ENCODE peak calls at places on chromosomes 3 and 15, in five cellular contexts. Q is IMR-90, O is A549, V is K562, L is HepG2. X is an unnamed sample.

GRCh38 chr3:60216462-60216861 is 1034.8 kb downstream of the FHIT start:
- DNase-seq in V (no peak), Q (no peak), L (no peak), O (no peak), X (no peak)

GRCh38 chr15:92643849-92644815 is 11.4 kb downstream of the FAM174B start:
- DNase-seq in L (no peak), O (no peak), V (no peak), Q (no peak), X (no peak)

GRCh38 chr15:67652586-67652985 is 110.1 kb downstream of the MAP2K5 start:
- DNase-seq in L (no peak), Q (no peak), O (no peak), V (no peak), X (no peak)

GRCh38 chr15:83010709-83011270 is 649 bp downstream of the C15orf40 start:
- DNase-seq in O (peak; percentile 94), Q (peak; percentile 78), L (peak; percentile 62), V (peak; percentile 64), X (peak; percentile 87)

GRCh38 chr3:169526246-169526645 is 137.3 kb downstream of the MECOM start:
- DNase-seq in V (no peak), Q (peak; percentile 1), L (no peak), O (no peak), X (no peak)

GRCh38 chr3:111610189-111610588 is 15.0 kb upstream of the ZBED2 start:
- DNase-seq in O (no peak), V (no peak), L (no peak), Q (no peak), X (no peak)

GRCh38 chr3:19149388-19149787 is 1.1 kb downstream of the KCNH8 start:
- DNase-seq in L (no peak), Q (no peak), O (no peak), V (no peak), X (no peak)

GRCh38 chr3:43161684-43162512 is 56.0 kb upstream of the POMGNT2 start:
- DNase-seq in O (no peak), V (no peak), Q (peak; percentile 78), L (peak; percentile 24), X (no peak)

GRCh38 chr15:64636101-64636500 is 139.3 kb downstream of the RBPMS2 start:
- DNase-seq in L (no peak), O (no peak), Q (no peak), V (no peak), X (no peak)

GRCh38 chr3:18302517-18302916 is 122.6 kb downstream of the SATB1 start:
- DNase-seq in L (no peak), O (no peak), V (no peak), Q (peak; percentile 26), X (no peak)

GRCh38 chr3:81299486-81299885 is 462.0 kb downstream of the GBE1 start:
- DNase-seq in L (no peak), Q (no peak), V (no peak), O (no peak), X (no peak)

GRCh38 chr3:23859012-23859743 is 53.4 kb downstream of the UBE2E1 start:
- DNase-seq in L (no peak), O (no peak), V (no peak), Q (peak; percentile 39), X (no peak)

GRCh38 chr15:100472015-100472414 is 56.7 kb downstream of the CERS3 start:
- DNase-seq in O (no peak), V (no peak), L (no peak), Q (no peak), X (no peak)

GRCh38 chr3:187736418-187736871 is 8.8 kb downstream of the BCL6 start:
- DNase-seq in L (no peak), V (no peak), O (no peak), Q (peak; percentile 74), X (no peak)

GRCh38 chr3:128698211-128699011 is 27.6 kb upstream of the RAB7A start:
- DNase-seq in V (no peak), O (peak; percentile 47), Q (no peak), L (no peak), X (no peak)

GRCh38 chr3:14455571-14456317 is 53.3 kb downstream of the SLC6A6 start:
- DNase-seq in L (no peak), Q (no peak), V (no peak), O (no peak), X (no peak)

DNA sequence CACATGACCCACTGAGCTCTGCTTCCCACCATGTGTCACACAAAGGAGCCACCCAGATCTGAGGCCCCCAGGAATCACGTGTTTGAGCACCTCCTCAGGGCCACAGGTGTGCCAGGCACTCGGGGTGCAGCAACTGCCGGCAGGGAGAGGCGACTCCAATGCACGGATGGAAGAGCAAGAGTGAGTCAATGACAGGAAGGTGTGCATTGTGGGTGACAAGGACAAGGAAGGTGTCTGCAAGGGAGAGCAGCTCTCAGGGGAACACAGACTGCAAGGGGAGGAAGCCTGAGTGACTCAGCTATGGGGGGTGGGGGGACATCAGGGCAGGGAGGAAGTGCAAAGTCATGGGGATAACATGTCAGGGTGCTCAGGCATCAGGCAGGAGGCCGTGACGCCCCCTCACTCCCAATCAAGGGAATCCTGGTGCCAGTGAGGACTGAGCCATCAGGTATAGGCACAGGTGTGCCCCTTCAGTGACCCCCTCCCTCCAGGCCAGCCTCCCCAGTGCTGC is 67.4 kb downstream of the NUP210 start:
- DNase-seq in V (peak; percentile 94), Q (peak; percentile 41), L (no peak), O (no peak), X (no peak)
- TF ChIP-seq BHLHE40 in V (peak; percentile 46), Q (no peak), L (no peak), O (no peak), X (no peak)

DNA sequence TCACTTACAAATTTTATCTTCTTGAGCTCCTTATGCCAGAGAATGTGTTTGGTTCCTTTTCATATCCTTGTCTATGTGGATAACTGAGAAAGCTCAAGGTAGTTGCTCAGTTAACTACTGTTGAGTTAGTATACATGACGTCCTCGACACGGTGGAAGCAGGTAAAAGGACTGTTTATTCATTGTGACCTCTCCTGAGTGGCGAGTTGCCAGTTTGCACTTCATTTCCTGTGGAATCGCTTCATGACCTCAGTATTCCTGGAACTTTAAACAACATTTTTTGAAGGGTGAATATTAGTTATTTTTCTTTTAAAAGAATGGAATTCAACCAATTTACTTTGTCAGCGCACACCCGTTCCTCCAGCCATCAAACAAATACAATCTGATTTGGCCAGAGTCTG is 1.2 kb upstream of the TPRG1 start:
- DNase-seq in L (no peak), V (no peak), Q (no peak), O (no peak), X (no peak)
- TF ChIP-seq BHLHE40 in L (no peak), V (no peak), Q (no peak), O (no peak), X (no peak)

GRCh38 chr3:125212509-125213372 is at the start of gene SLC12A8:
- DNase-seq in L (no peak), Q (no peak), O (no peak), V (no peak), X (no peak)
- TF ChIP-seq BHLHE40 in L (no peak), Q (no peak), O (no peak), V (no peak), X (no peak)

DNA sequence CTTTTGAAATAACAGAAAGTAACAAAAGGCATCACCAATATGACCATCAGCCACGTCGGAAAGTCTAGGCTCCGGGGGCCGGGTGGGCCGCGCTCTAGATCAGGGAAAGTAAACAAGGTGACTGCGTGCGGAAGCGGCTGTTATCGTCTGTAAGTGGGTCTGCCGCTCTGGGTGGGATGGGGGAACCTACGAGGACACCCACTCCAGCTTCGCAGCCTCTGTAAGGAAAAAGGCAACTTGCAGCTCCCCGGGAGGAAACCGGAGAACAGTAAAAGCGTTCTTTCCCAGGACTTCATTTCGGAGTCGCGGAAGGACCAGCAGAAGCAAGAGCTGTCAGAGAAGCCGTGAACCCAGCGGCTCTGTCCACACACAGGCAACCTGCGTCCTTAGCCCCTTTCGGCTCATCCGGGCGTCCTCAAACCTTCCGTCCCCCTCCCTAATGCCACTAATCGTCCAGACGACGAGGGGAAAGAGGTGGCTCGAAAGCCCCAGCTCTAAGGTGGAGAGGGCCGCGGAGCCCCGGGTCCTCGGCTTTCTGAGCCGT is 457 bp downstream of the XRN1 start:
- DNase-seq in L (peak; percentile 39), O (peak; percentile 45), V (no peak), Q (peak; percentile 46), X (peak; percentile 38)
- TF ChIP-seq BHLHE40 in L (no peak), O (no peak), V (no peak), Q (no peak), X (no peak)

GRCh38 chr3:79521221-79521848 is 246.5 kb downstream of the ROBO1 start:
- DNase-seq in Q (peak; percentile 32), L (peak; percentile 35), O (peak; percentile 10), V (peak; percentile 7), X (peak; percentile 35)
- TF ChIP-seq BHLHE40 in Q (no peak), L (no peak), O (no peak), V (no peak), X (no peak)

GRCh38 chr3:138872632-138873031 is 37.9 kb upstream of the PIK3CB start:
- DNase-seq in L (no peak), V (no peak), Q (no peak), O (no peak), X (no peak)

GRCh38 chr3:138877246-138877645 is 42.5 kb upstream of the PIK3CB start:
- DNase-seq in V (peak; percentile 37), O (no peak), L (no peak), Q (no peak), X (no peak)

GRCh38 chr3:138874555-138874898 is 39.8 kb upstream of the PIK3CB start:
- DNase-seq in V (no peak), Q (no peak), L (no peak), O (no peak), X (no peak)

GRCh38 chr3:138875096-138875753 is 40.5 kb upstream of the PIK3CB start:
- DNase-seq in Q (no peak), V (no peak), L (no peak), O (no peak), X (no peak)

DNA sequence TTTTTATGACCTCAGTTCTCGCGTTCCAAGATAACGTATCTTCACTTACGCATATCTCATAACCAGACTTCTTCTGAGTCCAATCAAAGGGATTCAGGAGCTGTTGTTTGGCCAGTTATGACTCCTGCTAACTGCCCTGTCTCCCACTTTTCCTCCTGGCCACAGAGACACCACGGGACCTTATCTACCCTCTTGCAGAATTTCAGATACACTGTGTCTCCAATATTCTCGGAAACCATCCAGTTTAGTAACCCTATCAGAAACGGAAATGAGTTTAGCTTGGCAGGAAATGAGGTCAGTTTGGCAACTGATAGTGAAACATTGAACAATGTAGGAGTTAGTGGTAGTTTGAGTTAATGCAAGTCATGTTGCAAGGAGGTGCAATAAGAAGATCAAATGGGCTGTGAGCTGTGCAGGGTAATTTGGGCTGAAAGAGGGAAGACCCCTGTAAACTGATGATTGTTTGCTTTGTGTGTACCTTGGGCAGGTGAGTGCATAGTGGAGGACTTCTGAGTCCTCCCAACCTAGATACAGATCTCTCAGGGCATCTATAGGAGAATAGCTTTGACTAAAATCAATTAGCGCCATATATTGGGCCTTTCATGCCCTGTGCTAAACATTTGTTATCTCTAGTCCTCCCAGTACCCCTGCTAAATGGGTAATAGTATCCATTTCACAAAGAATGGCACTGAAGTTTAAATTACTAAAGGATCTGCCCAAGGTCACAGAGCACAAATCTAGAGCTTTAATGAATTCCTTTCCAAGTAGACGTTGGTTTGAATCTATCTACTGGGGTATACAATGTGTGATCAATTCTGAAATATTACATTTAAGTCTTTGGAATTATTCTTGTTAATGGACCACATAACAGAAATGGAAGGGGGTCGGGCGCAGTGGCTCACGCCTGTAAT is 41.3 kb upstream of the PIK3CB start:
- DNase-seq in Q (no peak), O (no peak), L (no peak), V (peak; percentile 93), X (no peak)
- TF ChIP-seq BHLHE40 in Q (no peak), O (no peak), L (no peak), V (peak; percentile 82), X (no peak)

X was measured in HEK293T.